ENCODE peak calls at places on chromosomes 5 and 9, in ten cellular contexts. L, X, H, D, Y, R, N, Q, V and A are unnamed samples.

GRCh38 chr5:3004361-3005080 is 253.0 kb upstream of the IRX2 start:
- DNase-seq in L (no peak), X (no peak), H (no peak), D (no peak), Y (no peak), R (peak), N (no peak), Q (no peak), V (no peak), A (no peak)

GRCh38 chr9:76701441-76702031 is 62.7 kb upstream of the PCA3 start:
- DNase-seq in L (peak), X (peak), H (no peak), D (no peak), Y (peak), R (no peak), N (peak), Q (no peak), V (peak), A (no peak)

GRCh38 chr5:93532370-93532769 is 48.6 kb downstream of the NR2F1-AS1 start:
- DNase-seq in L (peak), X (peak), H (peak), D (no peak), Y (peak), R (peak), N (peak), Q (peak), V (peak), A (peak)

GRCh38 chr9:131618071-131618479 is 72.8 kb downstream of the PRRT1B start:
- DNase-seq in L (no peak), X (no peak), H (no peak), D (no peak), Y (no peak), R (no peak), N (no peak), Q (no peak), V (no peak), A (peak)

GRCh38 chr5:53323511-53323910 is 156.9 kb upstream of the FST start:
- DNase-seq in L (no peak), X (no peak), H (no peak), D (no peak), Y (no peak), R (no peak), N (no peak), Q (no peak), V (no peak), A (peak)

GRCh38 chr9:98983295-98984268 is 39.9 kb downstream of the COL15A1 start:
- DNase-seq in L (no peak), X (peak), H (no peak), D (no peak), Y (peak), R (peak), N (peak), Q (no peak), V (peak), A (no peak)

GRCh38 chr5:42912184-42912766 is 100.6 kb upstream of the SELENOP start:
- DNase-seq in L (no peak), X (peak), H (no peak), D (peak), Y (peak), R (no peak), N (peak), Q (no peak), V (peak), A (peak)

GRCh38 chr5:91281409-91281808 is 101.7 kb downstream of the ARRDC3 start:
- DNase-seq in L (peak), X (peak), H (no peak), D (no peak), Y (peak), R (no peak), N (peak), Q (no peak), V (peak), A (peak)

GRCh38 chr9:110029422-110029814 is 178.5 kb downstream of the C9orf152 start:
- DNase-seq in L (peak), X (peak), H (no peak), D (no peak), Y (peak), R (peak), N (peak), Q (no peak), V (peak), A (peak)

GRCh38 chr5:120124961-120125360 is 339.1 kb upstream of the PRR16 start:
- DNase-seq in L (no peak), X (no peak), H (no peak), D (no peak), Y (peak), R (no peak), N (peak), Q (no peak), V (peak), A (no peak)

DNA sequence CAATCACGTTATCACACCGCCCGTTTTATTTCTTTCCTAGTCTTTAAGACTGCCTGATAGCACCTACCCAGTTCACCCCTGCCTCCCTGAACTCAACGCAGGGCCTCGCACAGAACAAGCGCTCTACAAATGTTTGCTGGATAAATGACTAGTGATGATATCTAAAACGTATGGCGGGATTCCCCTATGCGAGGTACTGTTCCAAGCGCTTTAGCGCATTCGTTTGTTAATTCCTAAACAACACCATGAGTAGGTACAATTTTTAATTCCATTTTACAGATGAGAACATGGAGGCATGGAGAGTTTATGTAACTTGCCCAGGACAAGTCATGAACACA is 6.6 kb downstream of the POU4F3 start:
- DNase-seq in L (no peak), X (no peak), H (no peak), D (no peak), Y (no peak), R (no peak), N (no peak), Q (no peak), V (no peak), A (no peak)
- H3K4me3 ChIP-seq in L (no peak), X (no peak), H (no peak), D (no peak), Y (no peak), R (no peak), N (no peak), Q (no peak), V (no peak), A (no peak)

DNA sequence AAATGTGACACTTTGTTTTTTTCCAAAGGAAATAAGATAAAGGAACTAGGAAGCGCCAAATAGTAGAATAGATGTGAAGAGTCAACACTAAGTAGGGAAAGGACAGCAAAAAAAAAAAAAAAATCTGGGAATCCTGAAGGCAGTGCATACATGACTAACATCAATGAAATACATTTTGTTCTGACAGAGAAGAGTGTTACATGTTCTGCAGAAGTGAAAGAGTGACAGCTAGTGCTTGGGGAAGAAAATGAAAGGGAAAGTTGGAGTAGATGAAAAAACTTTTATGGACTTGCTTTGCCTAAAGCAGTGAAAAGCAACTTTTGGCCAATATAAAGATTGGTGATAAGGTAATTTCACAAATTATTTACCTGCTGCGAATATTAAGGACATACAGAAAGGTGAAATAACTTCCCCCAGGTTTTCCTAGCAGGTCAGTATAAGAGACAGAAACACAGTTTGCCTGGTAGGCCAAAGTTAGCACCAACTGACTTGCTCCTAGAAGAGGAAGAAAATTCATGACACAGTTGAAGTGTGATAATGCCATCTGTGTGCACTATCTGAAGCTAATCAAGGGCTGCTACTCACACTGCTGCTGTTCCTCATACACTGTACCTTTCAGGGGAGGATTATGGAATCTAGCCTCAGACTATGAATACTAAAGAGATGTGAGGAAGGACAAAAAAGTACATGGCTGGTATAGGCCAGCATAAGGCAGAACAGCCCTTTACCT is 38.6 kb downstream of the RANBP6 start:
- DNase-seq in L (no peak), X (no peak), H (no peak), D (no peak), Y (peak), R (no peak), N (no peak), Q (no peak), V (no peak), A (no peak)
- TF ChIP-seq CTCF in L (no peak), X (no peak), H (no peak), D (no peak), Y (no peak), R (no peak), N (no peak), Q (no peak), V (no peak), A (no peak)

GRCh38 chr5:176540476-176540899 is 3.3 kb upstream of the RNF44 start:
- DNase-seq in L (no peak), X (no peak), H (no peak), D (no peak), Y (no peak), R (no peak), N (no peak), Q (no peak), V (no peak), A (no peak)
- H3K4me3 ChIP-seq in L (no peak), X (no peak), H (no peak), D (no peak), Y (no peak), R (no peak), N (no peak), Q (no peak), V (no peak), A (no peak)

GRCh38 chr5:167014657-167015056 is 1276.8 kb upstream of the WWC1 start:
- DNase-seq in L (no peak), X (no peak), H (no peak), D (no peak), Y (no peak), R (no peak), N (no peak), Q (no peak), V (no peak), A (no peak)

GRCh38 chr5:167011196-167011595 is 1280.2 kb upstream of the WWC1 start:
- DNase-seq in L (peak), X (no peak), H (no peak), D (no peak), Y (no peak), R (no peak), N (no peak), Q (no peak), V (no peak), A (no peak)

GRCh38 chr5:167012281-167013034 is 1279.0 kb upstream of the WWC1 start:
- DNase-seq in L (no peak), X (peak), H (no peak), D (no peak), Y (no peak), R (no peak), N (no peak), Q (no peak), V (no peak), A (no peak)
- TF ChIP-seq CTCF in L (no peak), X (no peak), H (no peak), D (no peak), Y (no peak), R (no peak), N (no peak), Q (no peak), V (no peak), A (no peak)